ENCODE peak calls at places on chromosomes 5 and 9, in five cellular contexts. C, U, H, V and Y are unnamed samples.
A peak's percentile ranks its signal among the peaks of the same experiment; 100 is the strongest.

GRCh38 chr5:5320062-5320805 is 102.2 kb upstream of the ICE1 start:
- DNase-seq in C (no peak), U (no peak), H (no peak), V (no peak), Y (no peak)

GRCh38 chr5:166883016-166883415 is 1408.4 kb upstream of the WWC1 start:
- DNase-seq in C (no peak), U (peak; percentile 6), H (no peak), V (no peak), Y (no peak)

GRCh38 chr5:33321026-33321425 is 119.7 kb upstream of the TARS1 start:
- DNase-seq in C (peak; percentile 98), U (peak; percentile 79), H (no peak), V (no peak), Y (peak; percentile 85)

GRCh38 chr5:108503986-108504385 is 122.1 kb upstream of the FBXL17 start:
- DNase-seq in C (no peak), U (peak; percentile 15), H (no peak), V (no peak), Y (no peak)

GRCh38 chr9:79662553-79662956 is 90.8 kb downstream of the TLE4 start:
- DNase-seq in C (no peak), U (peak; percentile 39), H (peak; percentile 88), V (no peak), Y (no peak)

GRCh38 chr5:69432412-69433206 is 17.7 kb downstream of the MARVELD2 start:
- DNase-seq in C (no peak), U (no peak), H (no peak), V (no peak), Y (peak; percentile 23)

GRCh38 chr5:169629847-169630548 is 7.1 kb upstream of the DOCK2 start:
- DNase-seq in C (peak; percentile 90), U (peak; percentile 73), H (no peak), V (no peak), Y (peak; percentile 49)

GRCh38 chr9:83596899-83597504 is 25.9 kb upstream of the IDNK start:
- DNase-seq in C (no peak), U (peak; percentile 21), H (peak; percentile 66), V (peak; percentile 74), Y (peak; percentile 15)

GRCh38 chr5:176697267-176697928 is 50.1 kb downstream of the TSPAN17 start:
- DNase-seq in C (no peak), U (no peak), H (no peak), V (peak; percentile 56), Y (no peak)

GRCh38 chr5:78985407-78986223 is 505 bp upstream of the ARSB start:
- DNase-seq in C (peak; percentile 64), U (peak; percentile 60), H (peak; percentile 29), V (peak; percentile 46), Y (peak; percentile 72)

GRCh38 chr5:146620663-146621051 is 104.7 kb upstream of the GPR151 start:
- DNase-seq in C (no peak), U (no peak), H (peak; percentile 12), V (peak; percentile 51), Y (no peak)

GRCh38 chr9:85914108-85914507 is 26.8 kb upstream of the NAA35 start:
- DNase-seq in C (no peak), U (peak; percentile 11), H (no peak), V (no peak), Y (no peak)

GRCh38 chr5:93249651-93250289 is 331.2 kb downstream of the NR2F1-AS1 start:
- DNase-seq in C (peak; percentile 47), U (peak; percentile 22), H (no peak), V (no peak), Y (no peak)

GRCh38 chr5:157388148-157388547 is 71.9 kb upstream of the NIPAL4 start:
- DNase-seq in C (peak; percentile 24), U (peak; percentile 44), H (no peak), V (no peak), Y (no peak)

GRCh38 chr5:157389103-157389502 is 70.9 kb upstream of the NIPAL4 start:
- DNase-seq in C (no peak), U (no peak), H (no peak), V (no peak), Y (no peak)

GRCh38 chr5:157387683-157388093 is 72.3 kb upstream of the NIPAL4 start:
- DNase-seq in C (peak; percentile 98), U (peak; percentile 95), H (no peak), V (no peak), Y (peak; percentile 32)

GRCh38 chr5:157384971-157385709 is 74.9 kb upstream of the NIPAL4 start:
- DNase-seq in C (peak; percentile 99), U (peak; percentile 98), H (no peak), V (no peak), Y (peak; percentile 98)

DNA sequence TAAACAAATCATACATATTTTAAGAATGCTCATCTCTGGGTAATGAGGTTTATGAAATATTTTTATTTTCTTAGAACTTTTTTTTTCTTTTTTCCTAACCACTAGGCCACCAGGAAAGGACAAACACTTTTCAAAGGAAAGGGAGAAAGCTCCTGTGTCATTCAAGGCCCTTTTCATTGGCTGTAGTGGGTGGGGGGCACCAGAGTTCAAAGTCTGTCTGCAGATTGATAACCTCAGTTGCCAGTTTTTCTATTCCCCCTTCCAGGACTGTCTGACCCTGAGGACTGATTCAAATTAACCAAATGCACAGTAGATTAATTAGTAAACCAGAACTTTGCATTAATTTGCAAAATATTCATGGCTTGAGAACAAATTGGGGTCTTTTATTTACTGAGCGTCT is 72.8 kb upstream of the NIPAL4 start:
- DNase-seq in C (no peak), U (no peak), H (no peak), V (no peak), Y (no peak)
- H3K9ac ChIP-seq in C (no peak overlapping the region), U (peak overlapping the region; percentile 74), H (no peak overlapping the region), V (no peak overlapping the region), Y (no peak overlapping the region)

GRCh38 chr5:56111404-56111781 is 116.6 kb upstream of the IL6ST start:
- DNase-seq in C (no peak), U (no peak), H (no peak), V (no peak), Y (no peak)

GRCh38 chr5:56119050-56119449 is 114.1 kb downstream of the ANKRD55 start:
- DNase-seq in C (no peak), U (no peak), H (no peak), V (no peak), Y (no peak)

GRCh38 chr5:56112526-56113121 is 117.9 kb upstream of the IL6ST start:
- DNase-seq in C (peak; percentile 49), U (no peak), H (no peak), V (no peak), Y (peak; percentile 98)

GRCh38 chr5:56115589-56115988 is 117.5 kb downstream of the ANKRD55 start:
- DNase-seq in C (no peak), U (no peak), H (no peak), V (no peak), Y (no peak)

GRCh38 chr5:56116599-56117131 is 116.5 kb downstream of the ANKRD55 start:
- DNase-seq in C (no peak), U (peak; percentile 22), H (no peak), V (no peak), Y (no peak)
- H2AFZ ChIP-seq in C (peak overlapping the region; percentile 50), U (no peak overlapping the region), H (peak overlapping the region; percentile 85), V (no peak overlapping the region), Y (no peak overlapping the region)

GRCh38 chr9:1217076-1217475 is 166.9 kb downstream of the DMRT2 start:
- DNase-seq in C (no peak), U (no peak), H (no peak), V (no peak), Y (no peak)

GRCh38 chr9:1210954-1211353 is 160.8 kb downstream of the DMRT2 start:
- DNase-seq in C (no peak), U (no peak), H (no peak), V (no peak), Y (no peak)

GRCh38 chr9:1222511-1222910 is 172.4 kb downstream of the DMRT2 start:
- DNase-seq in C (peak; percentile 76), U (no peak), H (no peak), V (no peak), Y (no peak)

GRCh38 chr9:1219284-1219683 is 169.1 kb downstream of the DMRT2 start:
- DNase-seq in C (peak; percentile 13), U (no peak), H (no peak), V (no peak), Y (no peak)

DNA sequence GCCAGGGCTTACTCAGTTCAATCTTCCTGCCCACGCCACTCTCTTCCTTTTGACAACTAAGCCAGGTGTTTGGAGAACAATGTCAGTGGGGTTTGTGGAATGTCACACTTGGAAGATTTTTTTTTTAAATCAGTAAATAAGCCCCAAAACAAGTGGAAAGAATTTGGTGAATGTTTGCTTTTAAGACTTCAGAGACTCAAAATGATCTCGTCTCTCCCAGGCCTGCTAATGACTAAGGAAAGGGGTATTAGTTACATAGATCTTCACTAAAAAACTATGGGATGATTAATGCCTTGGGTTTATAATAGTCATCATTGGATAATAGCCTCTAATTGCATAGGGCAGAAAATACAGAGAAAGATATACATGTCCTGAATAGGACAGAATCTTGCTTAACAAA is 166.4 kb downstream of the DMRT2 start:
- DNase-seq in C (peak; percentile 18), U (no peak), H (no peak), V (no peak), Y (no peak)
- H3K18ac ChIP-seq in C (no peak overlapping the region), U (no peak overlapping the region), H (no peak overlapping the region), V (no peak overlapping the region), Y (no peak overlapping the region)

DNA sequence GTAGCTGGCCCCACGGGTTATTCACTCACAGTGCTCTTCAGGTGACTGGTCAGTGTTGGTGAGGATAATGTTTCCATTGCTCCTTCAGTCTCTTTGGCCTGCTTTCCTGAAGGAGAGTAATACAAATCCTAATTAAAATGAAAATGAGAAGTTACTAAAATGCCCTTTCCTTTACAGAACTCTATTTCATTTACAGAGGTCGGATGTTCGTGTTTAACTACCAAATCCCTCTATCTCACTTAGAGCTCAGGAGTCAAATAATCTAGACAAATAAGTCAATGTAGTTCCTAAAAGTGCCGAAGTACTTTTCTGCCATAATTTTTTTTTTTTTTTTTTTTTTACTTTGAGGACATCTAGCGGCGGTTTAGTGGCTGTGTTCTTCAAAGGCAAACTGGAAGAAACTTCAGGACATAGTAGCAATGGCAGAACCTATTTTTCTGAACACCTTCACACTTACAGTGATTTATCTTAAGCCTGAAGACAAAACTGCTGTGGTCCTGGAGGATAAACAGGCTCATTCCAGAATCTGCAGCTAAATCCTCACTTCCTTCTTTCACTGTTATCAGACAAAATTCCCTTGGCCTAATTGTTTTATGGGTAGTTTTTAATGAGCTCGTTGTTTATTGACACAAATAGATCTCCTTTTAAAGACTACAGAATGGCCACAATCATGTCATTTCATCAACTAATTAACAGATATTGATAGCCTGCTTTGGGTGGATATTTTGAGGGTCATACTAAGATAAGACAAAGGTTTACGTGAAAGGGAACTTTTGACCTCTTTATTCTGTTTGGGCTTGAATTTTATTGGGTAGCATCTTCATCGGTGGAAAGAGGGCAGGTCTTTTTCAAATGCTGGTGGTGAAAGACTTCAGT is 207.6 kb upstream of the DMRTA1 start:
- DNase-seq in C (peak; percentile 63), U (peak; percentile 79), H (no peak), V (no peak), Y (no peak)
- H3K9ac ChIP-seq in C (no peak overlapping the region), U (peak overlapping the region; percentile 82), H (no peak overlapping the region), V (no peak overlapping the region), Y (peak overlapping the region; percentile 9)

DNA sequence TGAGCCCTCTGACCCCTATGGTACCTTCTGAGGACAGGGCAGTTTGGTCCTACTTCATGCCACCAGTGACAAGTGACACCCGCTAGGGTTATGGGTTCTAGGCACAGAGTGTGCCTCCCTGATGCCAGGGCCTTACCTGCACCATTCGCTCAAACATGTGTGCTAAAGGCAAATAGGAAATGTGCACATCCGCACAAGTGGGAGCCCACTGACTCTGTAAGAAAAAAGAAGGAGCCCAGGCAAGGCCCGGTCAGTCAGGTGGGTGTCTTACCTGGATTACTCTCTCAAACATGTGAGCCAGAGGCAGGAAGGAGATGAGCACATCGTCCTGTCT is 29.1 kb upstream of the MEIKIN start:
- DNase-seq in C (no peak), U (no peak), H (no peak), V (no peak), Y (no peak)
- H2AFZ ChIP-seq in C (no peak overlapping the region), U (no peak overlapping the region), H (no peak overlapping the region), V (no peak overlapping the region), Y (no peak overlapping the region)

GRCh38 chr9:35158501-35159280 is 3.1 kb upstream of the UNC13B start:
- DNase-seq in C (no peak), U (no peak), H (no peak), V (no peak), Y (no peak)
- H3K18ac ChIP-seq in C (no peak overlapping the region), U (no peak overlapping the region), H (no peak overlapping the region), V (no peak overlapping the region), Y (no peak overlapping the region)